ENCODE peak calls at places on chromosomes 4 and X, in ten cellular contexts. A, K, F, M, H, X, P, Q, N and V are unnamed samples.

GRCh38 chr4:105215609-105216313 is 69.1 kb downstream of the TET2 start:
- DNase-seq in A (no peak), K (no peak), F (no peak), M (no peak), H (peak; percentile 26), X (no peak), P (no peak), Q (peak; percentile 70), N (no peak), V (peak; percentile 54)

GRCh38 chrX:119757979-119758681 is at the start of gene SOWAHD:
- DNase-seq in A (peak; percentile 47), K (peak; percentile 32), F (peak; percentile 90), M (peak; percentile 69), H (peak; percentile 49), X (no peak), P (peak; percentile 76), Q (no peak), N (peak; percentile 42), V (no peak)

GRCh38 chr4:15547392-15547791 is 77.7 kb downstream of the CC2D2A start:
- DNase-seq in A (no peak), K (peak; percentile 67), F (no peak), M (no peak), H (no peak), X (no peak), P (no peak), Q (no peak), N (no peak), V (no peak)

GRCh38 chr4:72842323-72842722 is 227.2 kb downstream of the COX18 start:
- DNase-seq in A (no peak), K (no peak), F (no peak), M (no peak), H (peak; percentile 18), X (no peak), P (no peak), Q (no peak), N (no peak), V (peak; percentile 48)

GRCh38 chrX:153818571-153819397 is 11.6 kb downstream of the PDZD4 start:
- DNase-seq in A (no peak), K (peak; percentile 49), F (peak; percentile 17), M (no peak), H (peak; percentile 43), X (no peak), P (peak; percentile 49), Q (no peak), N (peak; percentile 70), V (no peak)

GRCh38 chrX:103565752-103566151 is 19.6 kb upstream of the TCEAL4 start:
- DNase-seq in A (no peak), K (no peak), F (no peak), M (no peak), H (peak; percentile 86), X (no peak), P (no peak), Q (peak; percentile 52), N (no peak), V (peak; percentile 75)

GRCh38 chr4:122996350-122996749 is 74.0 kb upstream of the NUDT6 start:
- DNase-seq in A (no peak), K (no peak), F (no peak), M (no peak), H (no peak), X (no peak), P (no peak), Q (no peak), N (no peak), V (no peak)

GRCh38 chrX:140572724-140573123 is 67.9 kb upstream of the SOX3 start:
- DNase-seq in A (no peak), K (peak; percentile 10), F (peak; percentile 6), M (no peak), H (peak; percentile 42), X (no peak), P (peak; percentile 40), Q (peak; percentile 34), N (peak; percentile 44), V (peak; percentile 8)

GRCh38 chr4:1416948-1417260 is 10.7 kb upstream of the NKX1-1 start:
- DNase-seq in A (no peak), K (no peak), F (no peak), M (peak; percentile 46), H (no peak), X (peak; percentile 51), P (no peak), Q (no peak), N (no peak), V (no peak)

DNA sequence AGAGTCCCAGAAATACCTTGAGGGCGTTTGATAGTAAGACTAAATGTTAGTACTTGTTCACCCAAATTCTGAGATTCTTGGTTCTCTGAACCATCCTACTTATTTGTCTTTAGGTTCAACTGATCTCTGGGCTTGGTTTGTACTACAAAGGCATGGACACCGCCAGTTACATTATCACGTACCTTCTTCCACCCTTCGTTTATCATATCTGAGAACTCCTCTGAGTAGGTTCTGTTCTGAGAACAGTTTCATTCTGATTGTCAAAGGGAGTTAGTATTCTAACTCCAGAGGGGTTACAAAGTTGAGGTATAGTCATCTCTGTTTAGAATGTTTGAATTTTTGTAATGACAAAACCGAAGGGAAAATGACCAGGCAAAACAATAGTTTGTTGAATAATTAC is 19.3 kb downstream of the ZFX start:
- DNase-seq in A (no peak), K (no peak), F (no peak), M (no peak), H (no peak), X (no peak), P (no peak), Q (no peak), N (no peak), V (no peak)
- H3K4me1 ChIP-seq in A (no peaks in the 10 kb centered on the region), K (peaks cover 63% of the 10 kb centered on the region), F (no peaks in the 10 kb centered on the region), M (no peaks in the 10 kb centered on the region), H (peaks cover 46% of the 10 kb centered on the region), X (no peaks in the 10 kb centered on the region), P (peaks cover 8% of the 10 kb centered on the region), Q (peaks cover 15% of the 10 kb centered on the region), N (peaks cover 53% of the 10 kb centered on the region), V (peaks cover 8% of the 10 kb centered on the region)

GRCh38 chrX:78105944-78106650 is 2.0 kb downstream of the PGK1 start:
- DNase-seq in A (no peak), K (peak; percentile 47), F (no peak), M (no peak), H (peak; percentile 26), X (no peak), P (peak; percentile 10), Q (no peak), N (no peak), V (no peak)
- H3K4me1 ChIP-seq in A (peaks cover 43% of the 10 kb centered on the region), K (peaks cover 49% of the 10 kb centered on the region), F (no peaks in the 10 kb centered on the region), M (peaks cover 5% of the 10 kb centered on the region), H (peaks cover 13% of the 10 kb centered on the region), X (peaks cover 1% of the 10 kb centered on the region), P (peaks cover 24% of the 10 kb centered on the region), Q (peaks cover 4% of the 10 kb centered on the region), N (peaks cover 4% of the 10 kb centered on the region), V (peaks cover 15% of the 10 kb centered on the region)

GRCh38 chr4:176782794-176783193 is 9.9 kb downstream of the VEGFC start:
- DNase-seq in A (no peak), K (no peak), F (no peak), M (no peak), H (peak; percentile 52), X (no peak), P (no peak), Q (peak; percentile 54), N (no peak), V (no peak)

GRCh38 chr4:176781739-176782100 is 11.0 kb downstream of the VEGFC start:
- DNase-seq in A (no peak), K (no peak), F (no peak), M (no peak), H (peak; percentile 75), X (no peak), P (no peak), Q (no peak), N (no peak), V (no peak)

GRCh38 chr4:176779421-176779820 is 13.3 kb downstream of the VEGFC start:
- DNase-seq in A (no peak), K (no peak), F (no peak), M (no peak), H (no peak), X (no peak), P (no peak), Q (no peak), N (no peak), V (no peak)

GRCh38 chr4:176782191-176782590 is 10.5 kb downstream of the VEGFC start:
- DNase-seq in A (no peak), K (no peak), F (no peak), M (no peak), H (peak; percentile 55), X (no peak), P (no peak), Q (no peak), N (no peak), V (no peak)

GRCh38 chr4:176780995-176781738 is 11.6 kb downstream of the VEGFC start:
- DNase-seq in A (peak; percentile 64), K (no peak), F (no peak), M (no peak), H (peak; percentile 66), X (no peak), P (no peak), Q (no peak), N (no peak), V (peak; percentile 49)
- H3K4me1 ChIP-seq in A (peaks cover 27% of the 10 kb centered on the region), K (no peaks in the 10 kb centered on the region), F (no peaks in the 10 kb centered on the region), M (no peaks in the 10 kb centered on the region), H (peaks cover 80% of the 10 kb centered on the region), X (no peaks in the 10 kb centered on the region), P (no peaks in the 10 kb centered on the region), Q (peaks cover 14% of the 10 kb centered on the region), N (no peaks in the 10 kb centered on the region), V (peaks cover 34% of the 10 kb centered on the region)

GRCh38 chrX:136191171-136191570 is 43.8 kb downstream of the FHL1 start:
- DNase-seq in A (no peak), K (no peak), F (no peak), M (no peak), H (no peak), X (no peak), P (no peak), Q (no peak), N (no peak), V (no peak)
- H3K4me1 ChIP-seq in A (no peaks in the 10 kb centered on the region), K (peaks cover 43% of the 10 kb centered on the region), F (peaks cover 10% of the 10 kb centered on the region), M (peaks cover 18% of the 10 kb centered on the region), H (peaks cover 16% of the 10 kb centered on the region), X (peaks cover 2% of the 10 kb centered on the region), P (no peaks in the 10 kb centered on the region), Q (peaks cover 2% of the 10 kb centered on the region), N (no peaks in the 10 kb centered on the region), V (peaks cover 16% of the 10 kb centered on the region)